ENCODE peak calls at places on chromosomes 1 and 21, in eight cellular contexts. One of them, this sample, is unnamed.
A peak's percentile ranks its signal among the peaks of the same experiment; 100 is the strongest.

GRCh38 chr1:212513586-212513985 is 80.9 kb downstream of the NENF start:
- DNase-seq in psoas muscle: no peak
- DNase-seq in PC-9: no peak
- DNase-seq in CD4-positive, alpha-beta T cell: no peak
- DNase-seq in fibroblast of the aortic adventitia: no peak
- DNase-seq in CD4-positive, alpha-beta memory T cell: no peak
- DNase-seq in HCT116: peak; percentile 10
- DNase-seq in NCI-H1092: peak; percentile 22
- DNase-seq in this sample: no peak

GRCh38 chr1:236002025-236002390 is 62.9 kb downstream of the NID1 start:
- DNase-seq in psoas muscle: no peak
- DNase-seq in PC-9: no peak
- DNase-seq in CD4-positive, alpha-beta T cell: no peak
- DNase-seq in fibroblast of the aortic adventitia: no peak
- DNase-seq in CD4-positive, alpha-beta memory T cell: no peak
- DNase-seq in HCT116: no peak
- DNase-seq in NCI-H1092: no peak
- DNase-seq in this sample: no peak

GRCh38 chr1:43913051-43913501 is 20.5 kb upstream of the ARTN start:
- DNase-seq in psoas muscle: no peak
- DNase-seq in PC-9: no peak
- DNase-seq in CD4-positive, alpha-beta T cell: no peak
- DNase-seq in fibroblast of the aortic adventitia: no peak
- DNase-seq in CD4-positive, alpha-beta memory T cell: no peak
- DNase-seq in HCT116: no peak
- DNase-seq in NCI-H1092: no peak
- DNase-seq in this sample: no peak

GRCh38 chr1:5651496-5651895 is 340.7 kb downstream of the NPHP4 start:
- DNase-seq in psoas muscle: no peak
- DNase-seq in PC-9: no peak
- DNase-seq in CD4-positive, alpha-beta T cell: no peak
- DNase-seq in fibroblast of the aortic adventitia: no peak
- DNase-seq in CD4-positive, alpha-beta memory T cell: no peak
- DNase-seq in HCT116: no peak
- DNase-seq in NCI-H1092: no peak
- DNase-seq in this sample: no peak

GRCh38 chr1:232471250-232471649 is 158.7 kb downstream of the SIPA1L2 start:
- DNase-seq in psoas muscle: no peak
- DNase-seq in PC-9: no peak
- DNase-seq in CD4-positive, alpha-beta T cell: no peak
- DNase-seq in fibroblast of the aortic adventitia: no peak
- DNase-seq in CD4-positive, alpha-beta memory T cell: no peak
- DNase-seq in HCT116: no peak
- DNase-seq in NCI-H1092: no peak
- DNase-seq in this sample: no peak

GRCh38 chr1:234608720-234609527 is 1.1 kb downstream of the IRF2BP2 start:
- DNase-seq in psoas muscle: peak; percentile 65
- DNase-seq in PC-9: peak; percentile 45
- DNase-seq in CD4-positive, alpha-beta T cell: peak; percentile 69
- DNase-seq in fibroblast of the aortic adventitia: peak; percentile 40
- DNase-seq in CD4-positive, alpha-beta memory T cell: peak; percentile 78
- DNase-seq in HCT116: no peak
- DNase-seq in NCI-H1092: no peak
- DNase-seq in this sample: peak; percentile 51

GRCh38 chr1:89906088-89906487 is 85.3 kb downstream of the LRRC8D start:
- DNase-seq in psoas muscle: no peak
- DNase-seq in PC-9: no peak
- DNase-seq in CD4-positive, alpha-beta T cell: no peak
- DNase-seq in fibroblast of the aortic adventitia: no peak
- DNase-seq in CD4-positive, alpha-beta memory T cell: no peak
- DNase-seq in HCT116: no peak
- DNase-seq in NCI-H1092: no peak
- DNase-seq in this sample: no peak

GRCh38 chr1:207316141-207316540 is 5.3 kb upstream of the CD55 start:
- DNase-seq in psoas muscle: no peak
- DNase-seq in PC-9: peak; percentile 60
- DNase-seq in CD4-positive, alpha-beta T cell: no peak
- DNase-seq in fibroblast of the aortic adventitia: no peak
- DNase-seq in CD4-positive, alpha-beta memory T cell: no peak
- DNase-seq in HCT116: no peak
- DNase-seq in NCI-H1092: no peak
- DNase-seq in this sample: no peak

GRCh38 chr21:46064870-46065214 is 33.1 kb upstream of the COL6A2 start:
- DNase-seq in psoas muscle: no peak
- DNase-seq in PC-9: no peak
- DNase-seq in CD4-positive, alpha-beta T cell: no peak
- DNase-seq in fibroblast of the aortic adventitia: no peak
- DNase-seq in CD4-positive, alpha-beta memory T cell: no peak
- DNase-seq in HCT116: no peak
- DNase-seq in NCI-H1092: no peak
- DNase-seq in this sample: no peak

GRCh38 chr1:7516341-7516740 is 254.8 kb upstream of the VAMP3 start:
- DNase-seq in psoas muscle: no peak
- DNase-seq in PC-9: no peak
- DNase-seq in CD4-positive, alpha-beta T cell: no peak
- DNase-seq in fibroblast of the aortic adventitia: no peak
- DNase-seq in CD4-positive, alpha-beta memory T cell: no peak
- DNase-seq in HCT116: peak; percentile 3
- DNase-seq in NCI-H1092: no peak
- DNase-seq in this sample: no peak

GRCh38 chr1:20110679-20111078 is 8.7 kb downstream of the PLA2G2D start:
- DNase-seq in psoas muscle: no peak
- DNase-seq in PC-9: peak; percentile 56
- DNase-seq in CD4-positive, alpha-beta T cell: no peak
- DNase-seq in fibroblast of the aortic adventitia: peak; percentile 91
- DNase-seq in CD4-positive, alpha-beta memory T cell: no peak
- DNase-seq in HCT116: peak; percentile 21
- DNase-seq in NCI-H1092: no peak
- DNase-seq in this sample: peak; percentile 17

GRCh38 chr1:88175631-88176226 is 508.3 kb upstream of the PKN2 start:
- DNase-seq in psoas muscle: no peak
- DNase-seq in PC-9: peak; percentile 40
- DNase-seq in CD4-positive, alpha-beta T cell: no peak
- DNase-seq in fibroblast of the aortic adventitia: no peak
- DNase-seq in CD4-positive, alpha-beta memory T cell: no peak
- DNase-seq in HCT116: peak; percentile 6
- DNase-seq in NCI-H1092: no peak
- DNase-seq in this sample: peak; percentile 23

GRCh38 chr1:68188644-68189340 is 43.5 kb downstream of the WLS start:
- DNase-seq in psoas muscle: no peak
- DNase-seq in PC-9: no peak
- DNase-seq in CD4-positive, alpha-beta T cell: no peak
- DNase-seq in fibroblast of the aortic adventitia: no peak
- DNase-seq in CD4-positive, alpha-beta memory T cell: no peak
- DNase-seq in HCT116: no peak
- DNase-seq in NCI-H1092: no peak
- DNase-seq in this sample: no peak

GRCh38 chr1:160954158-160955104 is at the start of gene ITLN2:
- DNase-seq in psoas muscle: no peak
- DNase-seq in PC-9: peak; percentile 17
- DNase-seq in CD4-positive, alpha-beta T cell: peak; percentile 41
- DNase-seq in fibroblast of the aortic adventitia: peak; percentile 27
- DNase-seq in CD4-positive, alpha-beta memory T cell: peak; percentile 30
- DNase-seq in HCT116: peak; percentile 45
- DNase-seq in NCI-H1092: no peak
- DNase-seq in this sample: peak; percentile 79

This sample was measured in ELF-1.